ENCODE peak calls at places on chromosomes 4 and X, in ten cellular contexts. W, K, M, V, Y, D, T, E, S and B are unnamed samples.

GRCh38 chr4:118954246-118954645 is 65.6 kb downstream of the SYNPO2 start:
- DNase-seq in W (no peak), K (no peak), M (no peak), V (no peak), Y (no peak), D (no peak), T (no peak), E (no peak), S (no peak), B (no peak)

GRCh38 chrX:48165246-48165645 is 31.3 kb downstream of the SSX5 start:
- DNase-seq in W (no peak), K (no peak), M (no peak), V (no peak), Y (no peak), D (no peak), T (no peak), E (no peak), S (no peak), B (no peak)

GRCh38 chr4:127151941-127152340 is 480.8 kb upstream of the INTU start:
- DNase-seq in W (no peak), K (no peak), M (no peak), V (no peak), Y (no peak), D (no peak), T (no peak), E (no peak), S (no peak), B (no peak)

GRCh38 chrX:29661290-29661689 is 554.1 kb upstream of the MAGEB2 start:
- DNase-seq in W (no peak), K (no peak), M (no peak), V (no peak), Y (no peak), D (no peak), T (no peak), E (no peak), S (no peak), B (no peak)

GRCh38 chrX:23901805-23902204 is 5.9 kb downstream of the APOO start:
- DNase-seq in W (peak), K (peak), M (no peak), V (no peak), Y (peak), D (peak), T (peak), E (no peak), S (no peak), B (no peak)

GRCh38 chr4:87033902-87034301 is 99.1 kb downstream of the AFF1 start:
- DNase-seq in W (no peak), K (no peak), M (no peak), V (no peak), Y (no peak), D (no peak), T (no peak), E (peak), S (no peak), B (no peak)

GRCh38 chr4:125010776-125011503 is 298.4 kb upstream of the ANKRD50 start:
- DNase-seq in W (no peak), K (no peak), M (no peak), V (no peak), Y (no peak), D (no peak), T (no peak), E (peak), S (no peak), B (no peak)

GRCh38 chr4:150699599-150699998 is 117.6 kb downstream of the MAB21L2 start:
- DNase-seq in W (no peak), K (no peak), M (no peak), V (no peak), Y (no peak), D (no peak), T (no peak), E (no peak), S (no peak), B (no peak)

GRCh38 chrX:44937606-44938005 is 64.6 kb downstream of the KDM6A start:
- DNase-seq in W (no peak), K (no peak), M (no peak), V (no peak), Y (no peak), D (no peak), T (no peak), E (no peak), S (no peak), B (no peak)

GRCh38 chrX:71541546-71542022 is 8.7 kb downstream of the OGT start:
- DNase-seq in W (no peak), K (no peak), M (no peak), V (no peak), Y (no peak), D (no peak), T (no peak), E (no peak), S (no peak), B (no peak)

GRCh38 chr4:1045193-1045594 is 33.8 kb downstream of the FGFRL1 start:
- DNase-seq in W (no peak), K (no peak), M (no peak), V (peak), Y (no peak), D (peak), T (no peak), E (no peak), S (no peak), B (peak)

GRCh38 chrX:10017866-10018265 is 50.7 kb downstream of the CLDN34 start:
- DNase-seq in W (no peak), K (no peak), M (no peak), V (no peak), Y (no peak), D (no peak), T (no peak), E (no peak), S (no peak), B (no peak)

GRCh38 chr4:85427123-85427522 is 47.8 kb upstream of the ARHGAP24 start:
- DNase-seq in W (no peak), K (no peak), M (no peak), V (no peak), Y (no peak), D (no peak), T (no peak), E (no peak), S (no peak), B (no peak)

GRCh38 chr4:44493924-44494323 is 45.3 kb upstream of the KCTD8 start:
- DNase-seq in W (peak), K (no peak), M (no peak), V (no peak), Y (peak), D (no peak), T (no peak), E (no peak), S (peak), B (no peak)